ENCODE peak calls at places on chromosomes 5 and 9, in five cellular contexts. E is right atrium auricular region, L is A549, I is psoas muscle, X is GM23338. D is an unnamed sample.

GRCh38 chr5:61933787-61934626 is 372.0 kb upstream of the KIF2A start:
- DNase-seq in L (peak), E (no peak), X (peak), I (no peak), D (no peak)

GRCh38 chr5:150517272-150518152 is 9.6 kb downstream of the NDST1 start:
- DNase-seq in I (peak), X (no peak), E (no peak), L (peak), D (no peak)

GRCh38 chr5:152142845-152143469 is 218.3 kb upstream of the GLRA1 start:
- DNase-seq in X (peak), I (peak), E (peak), L (peak), D (peak)

GRCh38 chr9:113540466-113540865 is 76.9 kb downstream of the RGS3 start:
- DNase-seq in E (no peak), I (no peak), X (no peak), L (no peak), D (no peak)

GRCh38 chr5:8908055-8908683 is 637.7 kb downstream of the SEMA5A start:
- DNase-seq in X (peak), I (no peak), E (no peak), L (peak), D (no peak)

GRCh38 chr9:136326061-136326776 is 1.1 kb upstream of the GPSM1 start:
- DNase-seq in I (no peak), E (no peak), X (peak), L (no peak), D (no peak)

GRCh38 chr5:88826959-88827585 is 55.9 kb downstream of the MEF2C start:
- DNase-seq in X (peak), L (no peak), I (no peak), E (no peak), D (no peak)

GRCh38 chr5:100130307-100130706 is 404.9 kb upstream of the FAM174A start:
- DNase-seq in E (no peak), L (no peak), X (no peak), I (no peak), D (no peak)

GRCh38 chr9:82284758-82285157 is 296.2 kb downstream of the SPATA31D1 start:
- DNase-seq in E (no peak), L (no peak), X (no peak), I (no peak), D (no peak)

GRCh38 chr5:179749857-179750508 is 17.4 kb downstream of the MAML1 start:
- DNase-seq in X (peak), L (no peak), I (no peak), E (no peak), D (no peak)

GRCh38 chr5:169980418-169981053 is at the start of gene INSYN2B:
- DNase-seq in X (peak), L (peak), E (peak), I (peak), D (peak)

GRCh38 chr9:97758334-97758916 is 61.3 kb upstream of the XPA start:
- DNase-seq in I (no peak), L (no peak), E (no peak), X (no peak), D (no peak)

GRCh38 chr9:138053321-138053868 is 175.8 kb downstream of the CACNA1B start:
- DNase-seq in X (peak), I (no peak), E (no peak), L (peak), D (no peak)

GRCh38 chr9:91567642-91568274 is 144.1 kb upstream of the NFIL3 start:
- DNase-seq in X (no peak), L (no peak), E (no peak), I (no peak), D (no peak)

GRCh38 chr5:66882592-66883227 is 286.5 kb downstream of the MAST4 start:
- DNase-seq in E (no peak), L (peak), X (no peak), I (no peak), D (no peak)

GRCh38 chr9:112038017-112038408 is 137.1 kb downstream of the SUSD1 start:
- DNase-seq in L (no peak), X (no peak), E (no peak), I (no peak), D (no peak)

GRCh38 chr9:130845901-130846381 is 10.9 kb downstream of the ABL1 start:
- DNase-seq in I (no peak), X (no peak), E (no peak), L (peak), D (no peak)

GRCh38 chr5:84573017-84573712 is 188.5 kb upstream of the EDIL3 start:
- DNase-seq in I (no peak), X (no peak), L (no peak), E (no peak), D (no peak)

GRCh38 chr9:115261656-115262081 is 143.7 kb upstream of the TNC start:
- DNase-seq in L (peak), X (no peak), E (no peak), I (no peak), D (no peak)

GRCh38 chr9:137009938-137010732 is 13.8 kb upstream of the CLIC3 start:
- DNase-seq in X (no peak), L (no peak), E (no peak), I (no peak), D (no peak)

GRCh38 chr5:39794511-39794910 is 369.7 kb upstream of the DAB2 start:
- DNase-seq in X (no peak), I (no peak), E (no peak), L (peak), D (no peak)

GRCh38 chr5:102138243-102138653 is 157.8 kb downstream of the SLCO4C1 start:
- DNase-seq in X (no peak), I (no peak), L (peak), E (no peak), D (no peak)

GRCh38 chr9:126550891-126551351 is 62.8 kb upstream of the LMX1B start:
- DNase-seq in X (no peak), I (no peak), E (no peak), L (no peak), D (no peak)

GRCh38 chr5:118529361-118530154 is 458.8 kb downstream of the DTWD2 start:
- DNase-seq in L (no peak), X (no peak), I (no peak), E (no peak), D (no peak)

GRCh38 chr9:37036237-37037136 is 2.4 kb upstream of the PAX5 start:
- DNase-seq in I (peak), X (peak), E (no peak), L (no peak), D (no peak)

GRCh38 chr5:115389074-115389798 is 92.8 kb upstream of the CCDC112 start:
- DNase-seq in I (no peak), L (no peak), E (no peak), X (no peak), D (no peak)

GRCh38 chr9:134612715-134613114 is 28.9 kb upstream of the COL5A1 start:
- DNase-seq in L (no peak), E (no peak), I (no peak), X (no peak), D (no peak)

GRCh38 chr9:35954942-35955546 is 2.9 kb downstream of the OR2S2 start:
- DNase-seq in L (peak), I (no peak), E (no peak), X (peak), D (no peak)

GRCh38 chr5:1793301-1793740 is 6.3 kb downstream of the MRPL36 start:
- DNase-seq in X (no peak), L (no peak), I (no peak), E (no peak), D (no peak)
- H3K4me3 ChIP-seq in X (no peak), L (no peak), I (no peak), E (no peak), D (no peak)

GRCh38 chr5:143572270-143572669 is 168.8 kb upstream of the NR3C1 start:
- DNase-seq in X (no peak), E (no peak), I (no peak), L (no peak), D (no peak)
- TF ChIP-seq CTCF in X (no peak), E (no peak), I (no peak), L (no peak), D (no peak)

GRCh38 chr5:65876970-65877369 is 49.4 kb upstream of the ERBIN start:
- DNase-seq in L (no peak), E (no peak), X (no peak), I (no peak), D (no peak)

GRCh38 chr5:65886387-65886786 is 40.0 kb upstream of the ERBIN start:
- DNase-seq in L (no peak), X (no peak), E (no peak), I (no peak), D (no peak)

GRCh38 chr5:65883461-65883860 is 42.9 kb upstream of the ERBIN start:
- DNase-seq in E (no peak), I (no peak), X (no peak), L (no peak), D (no peak)

GRCh38 chr5:65880673-65881072 is 45.7 kb upstream of the ERBIN start:
- DNase-seq in E (no peak), L (no peak), X (no peak), I (no peak), D (no peak)

DNA sequence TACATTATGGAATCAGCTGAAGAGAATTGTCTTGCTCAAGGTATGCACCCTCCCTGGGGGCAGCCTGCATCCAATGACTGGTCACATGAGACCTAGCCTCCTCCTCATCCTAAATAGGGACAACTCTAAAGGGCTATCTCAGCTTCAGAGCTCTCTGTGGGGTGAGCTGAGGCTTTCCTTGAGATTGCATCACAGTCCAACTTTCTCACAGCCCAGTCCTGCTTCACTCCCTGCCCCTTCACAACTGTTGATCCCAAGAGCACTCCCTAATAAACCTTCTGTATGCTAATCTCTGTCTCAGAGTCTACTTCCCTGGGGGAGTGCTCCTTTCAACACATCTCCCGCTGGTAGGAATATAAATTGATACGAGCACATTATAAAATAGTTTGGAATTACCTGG is 44.1 kb upstream of the ERBIN start:
- DNase-seq in E (no peak), L (no peak), X (no peak), I (no peak), D (no peak)
- H3K4me3 ChIP-seq in E (no peak), L (no peak), X (no peak), I (no peak), D (no peak)

GRCh38 chr5:10522224-10522611 is 41.7 kb upstream of the ANKRD33B start:
- DNase-seq in X (no peak), L (no peak), E (no peak), I (no peak), D (no peak)

GRCh38 chr5:10524376-10525123 is 39.3 kb upstream of the ANKRD33B start:
- DNase-seq in E (no peak), I (peak), X (no peak), L (peak), D (no peak)

GRCh38 chr5:10520716-10521115 is 43.2 kb upstream of the ANKRD33B start:
- DNase-seq in X (no peak), L (no peak), I (no peak), E (no peak), D (no peak)

GRCh38 chr5:10519729-10520128 is 44.1 kb upstream of the ANKRD33B start:
- DNase-seq in X (no peak), L (no peak), I (no peak), E (no peak), D (no peak)

DNA sequence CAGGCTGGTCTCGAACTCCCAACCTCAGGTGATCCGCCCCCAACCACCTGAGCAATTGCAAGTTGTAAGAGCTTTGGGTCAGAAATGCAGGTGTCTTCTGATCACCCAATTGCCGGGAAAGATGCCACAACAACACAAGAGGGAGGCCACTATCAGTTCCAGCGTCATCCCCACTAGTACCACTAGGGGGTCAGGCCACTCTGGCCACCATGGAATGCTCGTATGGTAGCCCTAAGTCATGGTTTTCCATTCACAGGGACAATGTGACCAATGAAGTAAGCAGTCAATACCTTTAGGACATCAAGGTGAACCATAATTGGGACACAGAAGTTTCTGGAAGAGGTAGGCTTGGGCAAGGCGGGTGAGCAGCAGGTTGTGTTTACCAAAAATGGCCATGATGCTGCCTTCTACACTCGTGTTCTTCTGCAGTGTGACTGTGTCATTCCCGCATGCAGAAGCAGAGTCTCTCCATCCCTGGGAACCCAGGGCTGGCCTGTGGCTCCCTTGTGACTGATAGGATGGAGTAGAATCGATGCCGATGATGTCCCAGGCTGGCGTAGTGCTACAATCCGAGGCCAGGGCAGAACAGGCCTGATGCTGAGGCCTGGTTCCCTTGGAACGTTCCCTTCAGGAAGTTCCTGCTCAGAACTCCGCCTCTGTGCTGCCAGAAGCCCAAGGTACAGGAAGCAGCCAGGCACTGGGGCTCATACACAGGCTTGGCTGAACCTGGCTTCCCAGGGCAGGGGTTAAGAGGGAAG is 42.2 kb upstream of the ANKRD33B start:
- DNase-seq in E (no peak), L (peak), X (peak), I (no peak), D (no peak)
- TF ChIP-seq CTCF in E (no peak), L (no peak), X (peak), I (no peak), D (peak)